ENCODE peak calls at places on chromosomes 16 and 17, in four cellular contexts. A is NCI-H2081, U is neural progenitor cell, W is fibroblast of mammary gland. Y is an unnamed sample.

GRCh38 chr16:54055191-54055590 is 231.4 kb downstream of the IRX3 start:
- DNase-seq in A (no peak), U (no peak), W (no peak), Y (no peak)

GRCh38 chr16:5025171-5025632 is 8.5 kb downstream of the NAGPA start:
- DNase-seq in A (peak), U (peak), W (no peak), Y (no peak)

GRCh38 chr16:56334761-56335160 is 90.6 kb downstream of the AMFR start:
- DNase-seq in A (no peak), U (no peak), W (no peak), Y (no peak)

GRCh38 chr16:4660454-4661007 is 32.8 kb upstream of the NUDT16L1 start:
- DNase-seq in A (peak), U (no peak), W (peak), Y (peak)

GRCh38 chr17:16407911-16408588 is 7.3 kb upstream of the TRPV2 start:
- DNase-seq in A (no peak), U (peak), W (peak), Y (peak)

GRCh38 chr16:55700961-55701360 is 45.2 kb downstream of the SLC6A2 start:
- DNase-seq in A (no peak), U (no peak), W (no peak), Y (no peak)

GRCh38 chr16:16096161-16096857 is 127.0 kb downstream of the ABCC6 start:
- DNase-seq in A (no peak), U (peak), W (peak), Y (no peak)

GRCh38 chr17:27481327-27481726 is 25.1 kb downstream of the KSR1 start:
- DNase-seq in A (no peak), U (no peak), W (no peak), Y (no peak)

GRCh38 chr16:30063893-30064745 is 1.4 kb upstream of the ALDOA start:
- DNase-seq in A (peak), U (peak), W (peak), Y (peak)

GRCh38 chr17:40452921-40453378 is 9.7 kb downstream of the IGFBP4 start:
- DNase-seq in A (no peak), U (no peak), W (peak), Y (no peak)

GRCh38 chr17:45293413-45294211 is 23.2 kb downstream of the MAP3K14 start:
- DNase-seq in A (no peak), U (no peak), W (peak), Y (peak)

GRCh38 chr17:82228278-82228841 is 482 bp upstream of the SLC16A3 start:
- DNase-seq in A (no peak), U (peak), W (no peak), Y (no peak)

GRCh38 chr16:19583665-19584300 is 28.3 kb downstream of the VPS35L start:
- DNase-seq in A (peak), U (peak), W (peak), Y (peak)